ENCODE peak calls at places on chromosomes 4 and X, in eight cellular contexts. One of them, this sample, is unnamed. For H3K36me3, the result is how much of the 10 kb centered on the place peaks cover.

GRCh38 chr4:140049924-140050681 is 103.9 kb downstream of the MAML3 start:
- DNase-seq in stomach: no peak
- DNase-seq in trophoblast cell: no peak
- DNase-seq in mammary epithelial cell: no peak
- DNase-seq in psoas muscle: no peak
- DNase-seq in mesenchymal stem cell: no peak
- DNase-seq in neural progenitor cell: peak
- DNase-seq in RWPE2: no peak
- DNase-seq in this sample: no peak

GRCh38 chr4:6332042-6332668 is 62.5 kb downstream of the WFS1 start:
- DNase-seq in stomach: peak
- DNase-seq in trophoblast cell: peak
- DNase-seq in mammary epithelial cell: no peak
- DNase-seq in psoas muscle: no peak
- DNase-seq in mesenchymal stem cell: peak
- DNase-seq in neural progenitor cell: peak
- DNase-seq in RWPE2: no peak
- DNase-seq in this sample: peak

GRCh38 chr4:81343046-81343445 is 128.0 kb upstream of the PRKG2 start:
- DNase-seq in stomach: no peak
- DNase-seq in trophoblast cell: no peak
- DNase-seq in mammary epithelial cell: no peak
- DNase-seq in psoas muscle: no peak
- DNase-seq in mesenchymal stem cell: no peak
- DNase-seq in neural progenitor cell: no peak
- DNase-seq in RWPE2: no peak
- DNase-seq in this sample: no peak

GRCh38 chr4:3401436-3402171 is 40.2 kb upstream of the HGFAC start:
- DNase-seq in stomach: no peak
- DNase-seq in trophoblast cell: no peak
- DNase-seq in mammary epithelial cell: no peak
- DNase-seq in psoas muscle: no peak
- DNase-seq in mesenchymal stem cell: no peak
- DNase-seq in neural progenitor cell: no peak
- DNase-seq in RWPE2: no peak
- DNase-seq in this sample: peak

GRCh38 chrX:1491851-1492349 is 39.2 kb upstream of the ASMTL start:
- DNase-seq in stomach: no peak
- DNase-seq in trophoblast cell: no peak
- DNase-seq in mammary epithelial cell: no peak
- DNase-seq in psoas muscle: no peak
- DNase-seq in mesenchymal stem cell: no peak
- DNase-seq in neural progenitor cell: peak
- DNase-seq in RWPE2: no peak
- DNase-seq in this sample: peak

GRCh38 chr4:6986067-6986780 is 56.9 kb upstream of the TADA2B start:
- DNase-seq in stomach: no peak
- DNase-seq in trophoblast cell: peak
- DNase-seq in mammary epithelial cell: peak
- DNase-seq in psoas muscle: no peak
- DNase-seq in mesenchymal stem cell: peak
- DNase-seq in neural progenitor cell: peak
- DNase-seq in RWPE2: no peak
- DNase-seq in this sample: peak

GRCh38 chr4:73442275-73442674 is 6.3 kb downstream of the AFP start:
- DNase-seq in stomach: no peak
- DNase-seq in trophoblast cell: no peak
- DNase-seq in mammary epithelial cell: no peak
- DNase-seq in psoas muscle: no peak
- DNase-seq in mesenchymal stem cell: no peak
- DNase-seq in neural progenitor cell: no peak
- DNase-seq in RWPE2: no peak
- DNase-seq in this sample: no peak

GRCh38 chr4:168619266-168619631 is 122.4 kb downstream of the PALLD start:
- DNase-seq in stomach: no peak
- DNase-seq in trophoblast cell: no peak
- DNase-seq in mammary epithelial cell: peak
- DNase-seq in psoas muscle: no peak
- DNase-seq in mesenchymal stem cell: no peak
- DNase-seq in neural progenitor cell: no peak
- DNase-seq in RWPE2: no peak
- DNase-seq in this sample: no peak

GRCh38 chrX:40844476-40844875 is 109.1 kb upstream of the MED14 start:
- DNase-seq in stomach: no peak
- DNase-seq in trophoblast cell: no peak
- DNase-seq in mammary epithelial cell: no peak
- DNase-seq in psoas muscle: no peak
- DNase-seq in mesenchymal stem cell: peak
- DNase-seq in neural progenitor cell: no peak
- DNase-seq in RWPE2: no peak
- DNase-seq in this sample: peak

GRCh38 chr4:173426064-173426463 is 27.1 kb upstream of the SCRG1 start:
- DNase-seq in stomach: no peak
- DNase-seq in trophoblast cell: no peak
- DNase-seq in mammary epithelial cell: no peak
- DNase-seq in psoas muscle: no peak
- DNase-seq in mesenchymal stem cell: no peak
- DNase-seq in neural progenitor cell: no peak
- DNase-seq in RWPE2: no peak
- DNase-seq in this sample: no peak

GRCh38 chr4:61540944-61541343 is 340.8 kb downstream of the ADGRL3 start:
- DNase-seq in stomach: peak
- DNase-seq in trophoblast cell: no peak
- DNase-seq in mammary epithelial cell: no peak
- DNase-seq in psoas muscle: no peak
- DNase-seq in mesenchymal stem cell: no peak
- DNase-seq in neural progenitor cell: no peak
- DNase-seq in RWPE2: no peak
- DNase-seq in this sample: no peak

GRCh38 chrX:50448565-50448964 is 22.1 kb downstream of the DGKK start:
- DNase-seq in stomach: no peak
- DNase-seq in trophoblast cell: peak
- DNase-seq in mammary epithelial cell: peak
- DNase-seq in psoas muscle: no peak
- DNase-seq in mesenchymal stem cell: peak
- DNase-seq in neural progenitor cell: no peak
- DNase-seq in RWPE2: no peak
- DNase-seq in this sample: no peak

GRCh38 chr4:76087007-76087769 is 12.7 kb downstream of the ART3 start:
- DNase-seq in stomach: peak
- DNase-seq in trophoblast cell: peak
- DNase-seq in mammary epithelial cell: peak
- DNase-seq in psoas muscle: peak
- DNase-seq in mesenchymal stem cell: peak
- DNase-seq in neural progenitor cell: peak
- DNase-seq in RWPE2: no peak
- DNase-seq in this sample: peak

GRCh38 chr4:6391852-6392188 is 80.6 kb downstream of the PPP2R2C start:
- DNase-seq in stomach: no peak
- DNase-seq in trophoblast cell: no peak
- DNase-seq in mammary epithelial cell: peak
- DNase-seq in psoas muscle: no peak
- DNase-seq in mesenchymal stem cell: no peak
- DNase-seq in neural progenitor cell: no peak
- DNase-seq in RWPE2: no peak
- DNase-seq in this sample: no peak

GRCh38 chrX:40523852-40524251 is 56.9 kb upstream of the ATP6AP2 start:
- DNase-seq in stomach: no peak
- DNase-seq in trophoblast cell: no peak
- DNase-seq in mammary epithelial cell: no peak
- DNase-seq in psoas muscle: no peak
- DNase-seq in mesenchymal stem cell: no peak
- DNase-seq in neural progenitor cell: no peak
- DNase-seq in RWPE2: no peak
- DNase-seq in this sample: no peak

GRCh38 chrX:48752498-48752897 is 9.0 kb upstream of the GLOD5 start:
- DNase-seq in stomach: no peak
- DNase-seq in trophoblast cell: peak
- DNase-seq in mammary epithelial cell: no peak
- DNase-seq in psoas muscle: no peak
- DNase-seq in mesenchymal stem cell: no peak
- DNase-seq in neural progenitor cell: no peak
- DNase-seq in RWPE2: no peak
- DNase-seq in this sample: no peak

GRCh38 chr4:77959566-77960338 is 97.1 kb downstream of the MRPL1 start:
- DNase-seq in stomach: no peak
- DNase-seq in trophoblast cell: peak
- DNase-seq in mammary epithelial cell: peak
- DNase-seq in psoas muscle: no peak
- DNase-seq in mesenchymal stem cell: peak
- DNase-seq in neural progenitor cell: peak
- DNase-seq in RWPE2: no peak
- DNase-seq in this sample: peak

GRCh38 chrX:150165776-150166610 is 197.1 kb upstream of the MAMLD1 start:
- DNase-seq in stomach: no peak
- DNase-seq in trophoblast cell: no peak
- DNase-seq in mammary epithelial cell: no peak
- DNase-seq in psoas muscle: no peak
- DNase-seq in mesenchymal stem cell: no peak
- DNase-seq in neural progenitor cell: no peak
- DNase-seq in RWPE2: no peak
- DNase-seq in this sample: no peak

GRCh38 chr4:88729146-88729755 is 31.6 kb upstream of the NAP1L5 start:
- DNase-seq in stomach: no peak
- DNase-seq in trophoblast cell: no peak
- DNase-seq in mammary epithelial cell: no peak
- DNase-seq in psoas muscle: no peak
- DNase-seq in mesenchymal stem cell: no peak
- DNase-seq in neural progenitor cell: no peak
- DNase-seq in RWPE2: no peak
- DNase-seq in this sample: no peak

GRCh38 chr4:30919458-30919857 is 199.3 kb downstream of the PCDH7 start:
- DNase-seq in stomach: no peak
- DNase-seq in trophoblast cell: no peak
- DNase-seq in mammary epithelial cell: no peak
- DNase-seq in psoas muscle: no peak
- DNase-seq in mesenchymal stem cell: no peak
- DNase-seq in neural progenitor cell: no peak
- DNase-seq in RWPE2: no peak
- DNase-seq in this sample: no peak

DNA sequence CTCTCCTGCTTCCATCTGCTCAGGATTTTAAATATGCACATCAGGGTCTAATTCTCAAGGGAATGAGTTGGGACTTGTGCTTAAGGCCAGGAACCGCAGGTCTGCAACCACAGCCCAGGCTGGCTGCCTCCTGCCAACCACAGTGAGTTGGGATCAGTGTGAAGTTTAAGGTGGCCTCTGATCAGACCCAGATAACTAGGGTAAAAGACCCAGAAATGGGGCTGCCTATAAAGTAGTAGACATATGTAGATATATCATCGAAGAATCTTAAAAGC is 133.8 kb downstream of the ATG4A start:
- DNase-seq in stomach: no peak
- DNase-seq in trophoblast cell: no peak
- DNase-seq in mammary epithelial cell: peak
- DNase-seq in psoas muscle: no peak
- DNase-seq in mesenchymal stem cell: no peak
- DNase-seq in neural progenitor cell: no peak
- DNase-seq in RWPE2: no peak
- DNase-seq in this sample: no peak
- H3K27ac ChIP-seq in stomach: no peak
- H3K27ac ChIP-seq in trophoblast cell: no peak
- H3K27ac ChIP-seq in mammary epithelial cell: no peak
- H3K27ac ChIP-seq in psoas muscle: no peak
- H3K27ac ChIP-seq in mesenchymal stem cell: no peak
- H3K27ac ChIP-seq in neural progenitor cell: no peak
- H3K27ac ChIP-seq in RWPE2: no peak
- H3K27ac ChIP-seq in this sample: no peak

GRCh38 chr4:94803181-94803580 is 45.4 kb downstream of the BMPR1B start:
- DNase-seq in stomach: no peak
- DNase-seq in trophoblast cell: no peak
- DNase-seq in mammary epithelial cell: no peak
- DNase-seq in psoas muscle: no peak
- DNase-seq in mesenchymal stem cell: no peak
- DNase-seq in neural progenitor cell: no peak
- DNase-seq in RWPE2: no peak
- DNase-seq in this sample: peak

GRCh38 chr4:94802091-94802490 is 44.3 kb downstream of the BMPR1B start:
- DNase-seq in stomach: no peak
- DNase-seq in trophoblast cell: no peak
- DNase-seq in mammary epithelial cell: no peak
- DNase-seq in psoas muscle: no peak
- DNase-seq in mesenchymal stem cell: no peak
- DNase-seq in neural progenitor cell: no peak
- DNase-seq in RWPE2: no peak
- DNase-seq in this sample: no peak

GRCh38 chr4:94798808-94799207 is 41.1 kb downstream of the BMPR1B start:
- DNase-seq in stomach: no peak
- DNase-seq in trophoblast cell: no peak
- DNase-seq in mammary epithelial cell: peak
- DNase-seq in psoas muscle: no peak
- DNase-seq in mesenchymal stem cell: no peak
- DNase-seq in neural progenitor cell: no peak
- DNase-seq in RWPE2: no peak
- DNase-seq in this sample: peak

GRCh38 chr4:94804613-94805012 is 46.9 kb downstream of the BMPR1B start:
- DNase-seq in stomach: no peak
- DNase-seq in trophoblast cell: no peak
- DNase-seq in mammary epithelial cell: no peak
- DNase-seq in psoas muscle: no peak
- DNase-seq in mesenchymal stem cell: no peak
- DNase-seq in neural progenitor cell: no peak
- DNase-seq in RWPE2: no peak
- DNase-seq in this sample: no peak

DNA sequence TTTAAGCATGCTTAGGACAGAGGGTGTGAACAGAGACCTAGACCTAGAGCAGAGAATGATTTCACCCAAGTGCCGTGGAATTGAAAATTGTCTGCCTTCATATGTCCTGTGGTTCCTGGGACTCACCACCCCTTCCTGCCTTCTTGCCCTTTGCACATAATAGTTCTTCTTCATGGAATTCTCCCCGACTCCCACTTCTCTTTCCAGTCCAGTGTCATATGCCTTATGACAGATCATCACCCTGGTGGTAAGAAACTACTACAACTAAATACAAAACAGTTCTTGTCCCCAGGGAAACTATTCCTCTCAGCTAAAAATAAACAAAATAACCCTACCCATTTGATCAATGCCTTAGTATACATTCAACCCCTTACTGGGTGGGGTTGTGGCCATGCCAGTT is 43.3 kb downstream of the BMPR1B start:
- DNase-seq in stomach: no peak
- DNase-seq in trophoblast cell: no peak
- DNase-seq in mammary epithelial cell: no peak
- DNase-seq in psoas muscle: no peak
- DNase-seq in mesenchymal stem cell: no peak
- DNase-seq in neural progenitor cell: no peak
- DNase-seq in RWPE2: no peak
- DNase-seq in this sample: no peak
- H3K36me3 ChIP-seq in stomach: under half
- H3K36me3 ChIP-seq in trophoblast cell: under half
- H3K36me3 ChIP-seq in mammary epithelial cell: under half
- H3K36me3 ChIP-seq in psoas muscle: under half
- H3K36me3 ChIP-seq in mesenchymal stem cell: under half
- H3K36me3 ChIP-seq in neural progenitor cell: under half
- H3K36me3 ChIP-seq in RWPE2: under half
- H3K36me3 ChIP-seq in this sample: under half

GRCh38 chr4:1137063-1137771 is 23.9 kb upstream of the RNF212 start:
- DNase-seq in stomach: no peak
- DNase-seq in trophoblast cell: no peak
- DNase-seq in mammary epithelial cell: no peak
- DNase-seq in psoas muscle: no peak
- DNase-seq in mesenchymal stem cell: no peak
- DNase-seq in neural progenitor cell: no peak
- DNase-seq in RWPE2: no peak
- DNase-seq in this sample: no peak
- H3K4me3 ChIP-seq in stomach: no peak
- H3K4me3 ChIP-seq in trophoblast cell: no peak
- H3K4me3 ChIP-seq in mammary epithelial cell: no peak
- H3K4me3 ChIP-seq in psoas muscle: peak
- H3K4me3 ChIP-seq in mesenchymal stem cell: no peak
- H3K4me3 ChIP-seq in neural progenitor cell: no peak
- H3K4me3 ChIP-seq in RWPE2: no peak
- H3K4me3 ChIP-seq in this sample: no peak

GRCh38 chr4:84977409-84977808 is 10.9 kb upstream of the WDFY3 start:
- DNase-seq in stomach: no peak
- DNase-seq in trophoblast cell: no peak
- DNase-seq in mammary epithelial cell: no peak
- DNase-seq in psoas muscle: no peak
- DNase-seq in mesenchymal stem cell: no peak
- DNase-seq in neural progenitor cell: no peak
- DNase-seq in RWPE2: no peak
- DNase-seq in this sample: no peak
- H3K27ac ChIP-seq in stomach: no peak
- H3K27ac ChIP-seq in trophoblast cell: no peak
- H3K27ac ChIP-seq in mammary epithelial cell: no peak
- H3K27ac ChIP-seq in psoas muscle: no peak
- H3K27ac ChIP-seq in mesenchymal stem cell: no peak
- H3K27ac ChIP-seq in neural progenitor cell: peak
- H3K27ac ChIP-seq in RWPE2: no peak
- H3K27ac ChIP-seq in this sample: no peak

This sample was measured in brain microvascular endothelial cell.